ENCODE peak calls at places on chromosome 9, in eight cellular contexts. I, G, M, S, Q, H, X and Y are unnamed samples.

GRCh38 chr9:77827104-77827784 is 179.1 kb upstream of the GNA14 start:
- DNase-seq in I (no peak), G (no peak), M (no peak), S (no peak), Q (no peak), H (no peak), X (no peak), Y (no peak)

GRCh38 chr9:20624201-20625002 is 2.1 kb upstream of the MLLT3 start:
- DNase-seq in I (no peak), G (peak; percentile 42), M (peak; percentile 54), S (no peak), Q (peak; percentile 71), H (peak; percentile 75), X (peak; percentile 18), Y (no peak)

GRCh38 chr9:130714586-130715110 is 21.1 kb downstream of the EXOSC2 start:
- DNase-seq in I (no peak), G (no peak), M (no peak), S (no peak), Q (no peak), H (no peak), X (no peak), Y (no peak)

GRCh38 chr9:38066167-38066906 is 2.7 kb downstream of the SHB start:
- DNase-seq in I (no peak), G (no peak), M (peak; percentile 49), S (no peak), Q (no peak), H (peak; percentile 46), X (no peak), Y (no peak)

GRCh38 chr9:38141751-38142150 is 72.7 kb upstream of the SHB start:
- DNase-seq in I (peak; percentile 33), G (no peak), M (no peak), S (no peak), Q (no peak), H (peak; percentile 26), X (no peak), Y (no peak)

GRCh38 chr9:97502984-97503861 is 1.8 kb downstream of the TMOD1 start:
- DNase-seq in I (no peak), G (no peak), M (peak; percentile 23), S (no peak), Q (no peak), H (no peak), X (no peak), Y (no peak)

GRCh38 chr9:127937046-127937382 is 640 bp downstream of the DPM2 start:
- DNase-seq in I (no peak), G (no peak), M (no peak), S (no peak), Q (no peak), H (no peak), X (no peak), Y (no peak)

GRCh38 chr9:101477214-101477613 is 41.6 kb upstream of the ALDOB start:
- DNase-seq in I (no peak), G (no peak), M (no peak), S (no peak), Q (no peak), H (peak; percentile 21), X (no peak), Y (no peak)

GRCh38 chr9:121537283-121537682 is 37.6 kb upstream of the GGTA1 start:
- DNase-seq in I (no peak), G (no peak), M (no peak), S (no peak), Q (no peak), H (no peak), X (no peak), Y (no peak)

GRCh38 chr9:121541256-121541655 is 41.6 kb upstream of the GGTA1 start:
- DNase-seq in I (no peak), G (no peak), M (no peak), S (no peak), Q (no peak), H (no peak), X (no peak), Y (no peak)

GRCh38 chr9:121532881-121533280 is 33.2 kb upstream of the GGTA1 start:
- DNase-seq in I (no peak), G (no peak), M (no peak), S (no peak), Q (no peak), H (no peak), X (no peak), Y (no peak)

GRCh38 chr9:121541945-121542344 is 42.3 kb upstream of the GGTA1 start:
- DNase-seq in I (no peak), G (no peak), M (no peak), S (no peak), Q (no peak), H (no peak), X (no peak), Y (no peak)

DNA sequence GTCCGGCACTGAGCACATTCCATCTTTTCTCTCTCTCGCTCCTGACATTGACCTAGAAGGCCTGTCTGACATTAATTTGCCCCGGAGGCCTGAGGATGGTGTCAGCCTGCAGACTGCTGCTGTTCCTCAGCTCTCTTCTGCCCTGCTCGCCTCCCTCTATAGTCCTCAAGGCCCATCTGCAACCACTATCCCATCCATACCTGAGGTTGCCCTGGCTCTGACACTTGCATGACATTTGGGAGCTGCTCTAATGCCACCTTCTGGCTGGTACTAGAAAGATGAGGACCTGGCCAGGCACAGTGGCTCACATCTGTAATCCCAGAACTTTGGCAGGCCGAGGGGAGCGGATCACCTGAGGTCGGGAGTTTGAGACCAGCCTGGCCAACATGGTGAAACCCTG is 38.6 kb upstream of the GGTA1 start:
- DNase-seq in I (no peak), G (no peak), M (no peak), S (no peak), Q (no peak), H (peak; percentile 41), X (no peak), Y (no peak)
- TF ChIP-seq CTCF in I (peak; percentile 36), G (no peak), M (no peak), S (no peak), Q (no peak), H (peak; percentile 11), X (no peak), Y (no peak)

DNA sequence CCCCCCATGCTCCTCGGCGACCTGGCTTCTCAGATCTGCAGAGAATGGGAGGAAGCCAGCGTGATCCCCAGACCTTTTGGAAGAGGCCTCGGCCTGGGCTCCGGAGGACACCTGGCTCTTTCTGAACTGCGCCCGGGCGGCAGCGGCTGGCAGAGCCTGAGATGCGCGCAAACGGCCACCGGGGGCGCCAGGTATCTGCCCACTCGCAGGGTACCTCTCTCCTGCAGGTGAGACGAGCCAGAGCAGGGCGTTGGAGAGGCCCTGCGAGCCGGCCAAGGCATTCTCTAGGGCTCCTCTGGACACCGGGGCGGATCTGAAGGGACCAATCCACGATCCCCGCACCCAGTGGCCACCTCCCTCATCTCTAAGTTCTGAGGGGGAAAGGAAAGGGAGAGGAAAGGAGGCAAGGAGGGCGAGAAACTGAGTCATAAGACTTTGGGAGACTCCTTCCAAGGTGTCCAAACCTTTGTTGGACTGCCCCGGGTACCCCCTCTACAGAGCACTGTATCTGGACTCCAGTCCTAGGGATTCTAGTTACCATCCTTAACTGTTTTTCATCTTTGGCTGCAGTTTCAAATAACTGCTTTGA is 55.0 kb upstream of the SLC46A2 start:
- DNase-seq in I (no peak), G (no peak), M (no peak), S (no peak), Q (no peak), H (no peak), X (peak; percentile 37), Y (no peak)
- TF ChIP-seq CTCF in I (no peak), G (no peak), M (no peak), S (no peak), Q (no peak), H (no peak), X (peak; percentile 61), Y (no peak)

GRCh38 chr9:84173961-84174360 is 166.6 kb downstream of the SLC28A3 start:
- DNase-seq in I (no peak), G (no peak), M (no peak), S (no peak), Q (no peak), H (no peak), X (no peak), Y (no peak)

GRCh38 chr9:84166828-84167400 is 173.6 kb downstream of the SLC28A3 start:
- DNase-seq in I (no peak), G (no peak), M (no peak), S (no peak), Q (no peak), H (no peak), X (no peak), Y (no peak)

GRCh38 chr9:84174486-84174885 is 166.1 kb downstream of the SLC28A3 start:
- DNase-seq in I (no peak), G (no peak), M (no peak), S (no peak), Q (no peak), H (no peak), X (no peak), Y (no peak)

GRCh38 chr9:84170521-84171141 is 169.9 kb downstream of the SLC28A3 start:
- DNase-seq in I (peak; percentile 89), G (peak; percentile 14), M (peak; percentile 87), S (no peak), Q (peak; percentile 48), H (peak; percentile 79), X (no peak), Y (no peak)

DNA sequence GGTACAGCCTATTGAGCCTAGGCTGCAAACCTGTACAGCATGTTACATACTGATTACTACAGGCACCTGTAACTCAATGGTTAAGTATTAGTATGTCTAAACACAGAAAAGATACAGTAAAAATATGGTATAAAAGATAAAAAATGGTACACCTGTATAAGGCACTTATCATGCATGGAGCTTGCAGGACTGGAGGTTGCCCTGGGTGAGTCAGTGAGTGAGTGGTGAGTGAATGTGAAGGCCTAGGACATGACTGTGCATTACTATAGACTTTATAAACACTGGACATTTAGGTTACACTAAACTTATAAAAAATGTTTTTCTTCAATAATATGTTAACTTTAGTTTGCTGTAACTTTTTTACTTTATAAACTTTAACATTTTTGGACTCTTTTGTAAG is 171.3 kb downstream of the SLC28A3 start:
- DNase-seq in I (no peak), G (no peak), M (no peak), S (no peak), Q (no peak), H (peak; percentile 21), X (no peak), Y (no peak)
- TF ChIP-seq CTCF in I (no peak), G (no peak), M (no peak), S (no peak), Q (no peak), H (no peak), X (no peak), Y (no peak)

GRCh38 chr9:2496934-2497333 is 124.7 kb upstream of the VLDLR start:
- DNase-seq in I (no peak), G (no peak), M (no peak), S (no peak), Q (no peak), H (no peak), X (no peak), Y (no peak)

GRCh38 chr9:2495221-2496005 is 126.2 kb upstream of the VLDLR start:
- DNase-seq in I (no peak), G (no peak), M (no peak), S (no peak), Q (no peak), H (no peak), X (no peak), Y (no peak)

GRCh38 chr9:2494571-2494970 is 127.0 kb upstream of the VLDLR start:
- DNase-seq in I (no peak), G (no peak), M (no peak), S (no peak), Q (no peak), H (no peak), X (no peak), Y (no peak)

GRCh38 chr9:2497666-2498400 is 123.8 kb upstream of the VLDLR start:
- DNase-seq in I (no peak), G (no peak), M (no peak), S (no peak), Q (no peak), H (no peak), X (no peak), Y (no peak)

GRCh38 chr9:2496160-2496559 is 125.4 kb upstream of the VLDLR start:
- DNase-seq in I (no peak), G (no peak), M (no peak), S (no peak), Q (no peak), H (no peak), X (no peak), Y (no peak)
- TF ChIP-seq CTCF in I (no peak), G (no peak), M (no peak), S (no peak), Q (no peak), H (no peak), X (no peak), Y (no peak)